ENCODE peak calls at places on chromosomes 13 and 19, in four cellular contexts. One of them, this sample, is unnamed.

GRCh38 chr19:1206733-1207301 is 1.2 kb downstream of the STK11 start:
- DNase-seq in tibial nerve: no peak
- DNase-seq in astrocyte: no peak
- DNase-seq in A549: peak; percentile 40
- DNase-seq in this sample: peak; percentile 29

GRCh38 chr13:77480071-77480470 is 55.4 kb upstream of the SCEL start:
- DNase-seq in astrocyte: no peak
- DNase-seq in A549: no peak
- DNase-seq in tibial nerve: no peak
- DNase-seq in this sample: peak; percentile 15

GRCh38 chr13:76512676-76513277 is 373.4 kb downstream of the KCTD12 start:
- DNase-seq in astrocyte: peak; percentile 96
- DNase-seq in A549: peak; percentile 4
- DNase-seq in tibial nerve: no peak
- DNase-seq in this sample: peak; percentile 91

GRCh38 chr19:36420961-36421748 is 2.7 kb upstream of the ZFP82 start:
- DNase-seq in tibial nerve: no peak
- DNase-seq in astrocyte: peak; percentile 60
- DNase-seq in A549: no peak
- DNase-seq in this sample: peak; percentile 20

GRCh38 chr13:111476197-111476596 is 155.8 kb downstream of the TEX29 start:
- DNase-seq in astrocyte: no peak
- DNase-seq in tibial nerve: no peak
- DNase-seq in A549: no peak
- DNase-seq in this sample: no peak

GRCh38 chr19:10368101-10368803 is 12.1 kb downstream of the TYK2 start:
- DNase-seq in astrocyte: no peak
- DNase-seq in A549: no peak
- DNase-seq in tibial nerve: no peak
- DNase-seq in this sample: no peak

GRCh38 chr19:33235269-33235995 is 9.8 kb upstream of the SLC7A10 start:
- DNase-seq in astrocyte: peak; percentile 15
- DNase-seq in tibial nerve: peak; percentile 92
- DNase-seq in A549: peak; percentile 88
- DNase-seq in this sample: peak; percentile 88

GRCh38 chr13:91139232-91139631 is 208.3 kb upstream of the MIR17HG start:
- DNase-seq in tibial nerve: no peak
- DNase-seq in A549: no peak
- DNase-seq in astrocyte: no peak
- DNase-seq in this sample: no peak

GRCh38 chr13:49441846-49442245 is 2.0 kb downstream of the CAB39L start:
- DNase-seq in tibial nerve: no peak
- DNase-seq in A549: no peak
- DNase-seq in astrocyte: peak; percentile 90
- DNase-seq in this sample: peak; percentile 13

GRCh38 chr19:44401787-44402115 is 343 bp upstream of the ZNF285 start:
- DNase-seq in A549: no peak
- DNase-seq in tibial nerve: no peak
- DNase-seq in astrocyte: no peak
- DNase-seq in this sample: no peak

GRCh38 chr13:111061338-111062045 is 53.6 kb upstream of the ARHGEF7 start:
- DNase-seq in tibial nerve: no peak
- DNase-seq in A549: no peak
- DNase-seq in astrocyte: no peak
- DNase-seq in this sample: no peak

GRCh38 chr19:11102944-11103343 is 13.7 kb downstream of the LDLR start:
- DNase-seq in astrocyte: no peak
- DNase-seq in tibial nerve: no peak
- DNase-seq in A549: no peak
- DNase-seq in this sample: no peak

GRCh38 chr13:82634946-82635345 is 1247.3 kb downstream of the SLITRK1 start:
- DNase-seq in tibial nerve: no peak
- DNase-seq in astrocyte: no peak
- DNase-seq in A549: no peak
- DNase-seq in this sample: no peak

GRCh38 chr13:24612726-24613125 is 67.5 kb upstream of the ATP12A start:
- DNase-seq in astrocyte: no peak
- DNase-seq in A549: no peak
- DNase-seq in tibial nerve: no peak
- DNase-seq in this sample: no peak

GRCh38 chr19:37683520-37683919 is 28.3 kb upstream of the ZFP30 start:
- DNase-seq in astrocyte: no peak
- DNase-seq in A549: no peak
- DNase-seq in tibial nerve: no peak
- DNase-seq in this sample: no peak

GRCh38 chr19:39987596-39987995 is 9.3 kb upstream of the ZNF546 start:
- DNase-seq in A549: no peak
- DNase-seq in astrocyte: no peak
- DNase-seq in tibial nerve: no peak
- DNase-seq in this sample: no peak

GRCh38 chr19:11485245-11485837 is 4.5 kb upstream of the ELAVL3 start:
- DNase-seq in tibial nerve: no peak
- DNase-seq in astrocyte: no peak
- DNase-seq in A549: no peak
- DNase-seq in this sample: no peak

GRCh38 chr19:18310118-18310909 is 12.6 kb downstream of the LSM4 start:
- DNase-seq in A549: no peak
- DNase-seq in tibial nerve: no peak
- DNase-seq in astrocyte: no peak
- DNase-seq in this sample: no peak

GRCh38 chr13:39855236-39855635 is 199.8 kb downstream of the COG6 start:
- DNase-seq in astrocyte: no peak
- DNase-seq in A549: no peak
- DNase-seq in tibial nerve: no peak
- DNase-seq in this sample: no peak

GRCh38 chr19:1942934-1943555 is 2.1 kb downstream of the CSNK1G2 start:
- DNase-seq in astrocyte: no peak
- DNase-seq in A549: no peak
- DNase-seq in tibial nerve: no peak
- DNase-seq in this sample: peak; percentile 30

GRCh38 chr13:106036870-106037269 is 498.6 kb downstream of the EFNB2 start:
- DNase-seq in astrocyte: no peak
- DNase-seq in A549: peak; percentile 12
- DNase-seq in tibial nerve: no peak
- DNase-seq in this sample: no peak

GRCh38 chr13:110463876-110464510 is 97.5 kb downstream of the RAB20 start:
- DNase-seq in astrocyte: peak; percentile 12
- DNase-seq in A549: no peak
- DNase-seq in tibial nerve: no peak
- DNase-seq in this sample: no peak

GRCh38 chr13:44199627-44200207 is 173.9 kb upstream of the SERP2 start:
- DNase-seq in tibial nerve: no peak
- DNase-seq in astrocyte: no peak
- DNase-seq in A549: no peak
- DNase-seq in this sample: no peak

GRCh38 chr13:68851026-68851425 is 1256.6 kb upstream of the ATXN8OS start:
- DNase-seq in A549: no peak
- DNase-seq in tibial nerve: no peak
- DNase-seq in astrocyte: peak; percentile 49
- DNase-seq in this sample: no peak

GRCh38 chr19:2613507-2614295 is 88.8 kb downstream of the GNG7 start:
- DNase-seq in tibial nerve: no peak
- DNase-seq in astrocyte: no peak
- DNase-seq in A549: peak; percentile 41
- DNase-seq in this sample: peak; percentile 77

GRCh38 chr13:56861472-56861871 is 279.2 kb upstream of the PRR20A start:
- DNase-seq in tibial nerve: no peak
- DNase-seq in astrocyte: peak; percentile 16
- DNase-seq in A549: no peak
- DNase-seq in this sample: no peak

GRCh38 chr19:10552596-10553053 is 8.9 kb downstream of the ATG4D start:
- DNase-seq in A549: peak; percentile 48
- DNase-seq in astrocyte: no peak
- DNase-seq in tibial nerve: no peak
- DNase-seq in this sample: peak; percentile 22

GRCh38 chr19:31308781-31309180 is 40.5 kb downstream of the TSHZ3 start:
- DNase-seq in astrocyte: no peak
- DNase-seq in tibial nerve: no peak
- DNase-seq in A549: no peak
- DNase-seq in this sample: no peak

GRCh38 chr13:37769078-37769477 is 100.5 kb downstream of the TRPC4 start:
- DNase-seq in tibial nerve: no peak
- DNase-seq in astrocyte: no peak
- DNase-seq in A549: no peak
- DNase-seq in this sample: peak; percentile 45

GRCh38 chr13:27534108-27534975 is 84.0 kb upstream of the MTIF3 start:
- DNase-seq in A549: no peak
- DNase-seq in astrocyte: no peak
- DNase-seq in tibial nerve: no peak
- DNase-seq in this sample: no peak

GRCh38 chr13:109743706-109744453 is 42.5 kb downstream of the IRS2 start:
- DNase-seq in A549: peak; percentile 64
- DNase-seq in tibial nerve: no peak
- DNase-seq in astrocyte: peak; percentile 71
- DNase-seq in this sample: peak; percentile 62

GRCh38 chr19:51807111-51807701 is 12.2 kb downstream of the FPR3 start:
- DNase-seq in A549: no peak
- DNase-seq in astrocyte: no peak
- DNase-seq in tibial nerve: no peak
- DNase-seq in this sample: no peak

GRCh38 chr19:3576696-3577443 is 4.1 kb downstream of the HMG20B start:
- DNase-seq in astrocyte: peak; percentile 56
- DNase-seq in tibial nerve: no peak
- DNase-seq in A549: no peak
- DNase-seq in this sample: no peak

GRCh38 chr13:102657630-102658029 is 37.2 kb downstream of the METTL21C start:
- DNase-seq in astrocyte: no peak
- DNase-seq in tibial nerve: no peak
- DNase-seq in A549: no peak
- DNase-seq in this sample: no peak

GRCh38 chr19:57759096-57759495 is 10.4 kb upstream of the ZNF586 start:
- DNase-seq in A549: no peak
- DNase-seq in tibial nerve: no peak
- DNase-seq in astrocyte: no peak
- DNase-seq in this sample: no peak

GRCh38 chr19:57757941-57758340 is 11.3 kb downstream of the ZNF776 start:
- DNase-seq in A549: no peak
- DNase-seq in tibial nerve: no peak
- DNase-seq in astrocyte: no peak
- DNase-seq in this sample: no peak

GRCh38 chr19:57755031-57755430 is 8.4 kb downstream of the ZNF776 start:
- DNase-seq in tibial nerve: no peak
- DNase-seq in A549: no peak
- DNase-seq in astrocyte: no peak
- DNase-seq in this sample: no peak

GRCh38 chr19:57754091-57754673 is 7.6 kb downstream of the ZNF776 start:
- DNase-seq in tibial nerve: no peak
- DNase-seq in A549: no peak
- DNase-seq in astrocyte: no peak
- DNase-seq in this sample: no peak
- H3K4me3 ChIP-seq in tibial nerve: no peak overlapping the region
- H3K4me3 ChIP-seq in A549: no peak overlapping the region
- H3K4me3 ChIP-seq in astrocyte: no peak overlapping the region
- H3K4me3 ChIP-seq in this sample: no peak overlapping the region

GRCh38 chr19:35117791-35118190 is 2.2 kb downstream of the FXYD3 start:
- DNase-seq in astrocyte: no peak
- DNase-seq in A549: no peak
- DNase-seq in tibial nerve: no peak
- DNase-seq in this sample: no peak

GRCh38 chr19:35117017-35117570 is 1.5 kb downstream of the FXYD3 start:
- DNase-seq in A549: no peak
- DNase-seq in astrocyte: no peak
- DNase-seq in tibial nerve: no peak
- DNase-seq in this sample: no peak

GRCh38 chr19:35119091-35119490 is 3.5 kb downstream of the FXYD3 start:
- DNase-seq in A549: no peak
- DNase-seq in astrocyte: no peak
- DNase-seq in tibial nerve: no peak
- DNase-seq in this sample: no peak

GRCh38 chr19:35119578-35119977 is 4.0 kb downstream of the FXYD3 start:
- DNase-seq in astrocyte: no peak
- DNase-seq in tibial nerve: no peak
- DNase-seq in A549: no peak
- DNase-seq in this sample: no peak

GRCh38 chr19:35118268-35119026 is 2.8 kb downstream of the FXYD3 start:
- DNase-seq in A549: no peak
- DNase-seq in tibial nerve: no peak
- DNase-seq in astrocyte: no peak
- DNase-seq in this sample: no peak
- H3K4me1 ChIP-seq in A549: peaks cover 19% of the 10 kb centered on the region
- H3K4me1 ChIP-seq in tibial nerve: peaks cover 54% of the 10 kb centered on the region
- H3K4me1 ChIP-seq in astrocyte: peaks cover 6% of the 10 kb centered on the region
- H3K4me1 ChIP-seq in this sample: peaks cover 61% of the 10 kb centered on the region

GRCh38 chr19:19661675-19662251 is 1.7 kb downstream of the ATP13A1 start:
- DNase-seq in A549: no peak
- DNase-seq in tibial nerve: no peak
- DNase-seq in astrocyte: no peak
- DNase-seq in this sample: no peak
- H3K4me3 ChIP-seq in A549: no peak overlapping the region
- H3K4me3 ChIP-seq in tibial nerve: no peak overlapping the region
- H3K4me3 ChIP-seq in astrocyte: peak overlapping the region; percentile 94
- H3K4me3 ChIP-seq in this sample: peak overlapping the region; percentile 94

DNA sequence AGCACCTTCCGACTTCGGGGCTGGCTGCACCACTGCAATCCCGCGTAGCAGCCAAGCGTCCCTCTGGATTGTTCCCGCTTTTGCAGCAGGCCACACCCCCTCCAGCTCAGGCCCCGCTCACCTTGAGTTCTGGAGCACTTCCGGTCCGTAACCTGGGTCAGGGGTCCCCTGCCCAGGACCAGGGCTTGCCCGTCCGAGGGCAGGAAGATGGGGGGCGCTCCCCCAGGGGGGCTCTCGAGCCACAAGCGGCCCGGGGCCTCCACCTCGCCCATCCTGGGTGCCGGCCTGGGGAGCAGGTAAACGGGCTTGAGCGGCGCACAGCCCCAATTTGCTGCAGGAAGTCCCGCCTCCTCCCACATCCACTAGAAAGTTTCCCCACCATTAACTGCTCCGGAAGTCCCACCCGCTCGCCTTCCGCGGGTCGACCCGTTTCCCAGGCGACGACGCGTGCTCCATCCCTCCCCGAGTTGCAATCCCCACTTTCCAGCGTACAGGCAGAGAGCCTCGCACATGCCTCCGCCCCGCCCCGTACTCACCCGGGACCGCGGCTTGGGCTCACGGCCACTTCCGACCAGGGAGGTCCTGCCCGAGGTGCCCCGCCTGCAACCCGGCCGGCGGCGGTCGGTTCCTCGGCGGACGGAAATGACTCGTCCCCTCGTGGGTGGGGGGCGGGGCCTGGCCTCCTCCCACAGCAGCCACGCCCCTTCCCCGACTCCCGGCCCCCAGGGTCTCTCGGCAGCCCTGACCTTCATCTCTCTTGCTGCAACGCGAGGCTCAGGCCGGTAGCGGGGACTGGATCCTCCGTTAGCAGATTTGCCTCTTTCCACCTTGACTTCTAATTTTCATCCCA is at the start of gene PNKP:
- DNase-seq in astrocyte: peak; percentile 80
- DNase-seq in A549: peak; percentile 96
- DNase-seq in tibial nerve: peak; percentile 88
- DNase-seq in this sample: peak; percentile 94
- H3K4me1 ChIP-seq in astrocyte: peaks cover 36% of the 10 kb centered on the region
- H3K4me1 ChIP-seq in A549: peaks cover 37% of the 10 kb centered on the region
- H3K4me1 ChIP-seq in tibial nerve: peaks cover 42% of the 10 kb centered on the region
- H3K4me1 ChIP-seq in this sample: peaks cover 43% of the 10 kb centered on the region